ENCODE peak calls at places on chromosomes 13 and 19, in eight cellular contexts. X is activated gamma-delta T cell; M is AG08395; Y is T-helper 2 cell; Q is tibial nerve; S is H54; C is LoVo; G is stimulated activated CD8-positive, alpha-beta memory T cell treated with anti-CD3 and anti-CD28 coated beads, Interleukin-2, amount 100 ng/mL, for 48 hours. B is an unnamed sample.

GRCh38 chr13:39536274-39536673 is 66.7 kb downstream of the LHFPL6 start:
- DNase-seq in X (no peak), M (no peak), Y (no peak), Q (no peak), S (no peak), C (no peak), G (no peak), B (no peak)

GRCh38 chr13:39835253-39835652 is 179.8 kb downstream of the COG6 start:
- DNase-seq in X (no peak), M (no peak), Y (no peak), Q (no peak), S (no peak), C (no peak), G (no peak), B (no peak)

GRCh38 chr19:39420769-39421168 is 8.3 kb downstream of the PLEKHG2 start:
- DNase-seq in X (no peak), M (no peak), Y (no peak), Q (no peak), S (no peak), C (no peak), G (no peak), B (no peak)

GRCh38 chr19:17346109-17346671 is 8.8 kb downstream of the GTPBP3 start:
- DNase-seq in X (no peak), M (peak), Y (peak), Q (peak), S (no peak), C (peak), G (peak), B (peak)

GRCh38 chr19:18650468-18651001 is 13.7 kb downstream of the KLHL26 start:
- DNase-seq in X (no peak), M (peak), Y (no peak), Q (peak), S (no peak), C (no peak), G (no peak), B (no peak)

GRCh38 chr13:99985886-99986527 is 4.4 kb downstream of the ZIC2 start:
- DNase-seq in X (no peak), M (no peak), Y (no peak), Q (no peak), S (no peak), C (no peak), G (no peak), B (no peak)

GRCh38 chr19:53870485-53870844 is 2.8 kb downstream of the MYADM start:
- DNase-seq in X (no peak), M (peak), Y (peak), Q (no peak), S (no peak), C (no peak), G (no peak), B (no peak)

GRCh38 chr13:112506046-112506445 is 81.9 kb downstream of the TUBGCP3 start:
- DNase-seq in X (no peak), M (no peak), Y (no peak), Q (no peak), S (no peak), C (no peak), G (no peak), B (no peak)

GRCh38 chr13:76886005-76886291 is 257 bp downstream of the KCTD12 start:
- DNase-seq in X (no peak), M (no peak), Y (no peak), Q (no peak), S (peak), C (no peak), G (peak), B (no peak)

GRCh38 chr13:73914119-73914518 is 220.1 kb downstream of the KLF12 start:
- DNase-seq in X (no peak), M (peak), Y (no peak), Q (no peak), S (no peak), C (no peak), G (no peak), B (no peak)

GRCh38 chr19:51372649-51373504 is at the start of gene NKG7:
- DNase-seq in X (no peak), M (no peak), Y (peak), Q (no peak), S (no peak), C (no peak), G (no peak), B (no peak)

GRCh38 chr19:38852231-38853044 is 2.7 kb upstream of the HNRNPL start:
- DNase-seq in X (peak), M (peak), Y (peak), Q (peak), S (peak), C (peak), G (peak), B (peak)

GRCh38 chr19:11673608-11674041 is 65.1 kb downstream of the ZNF823 start:
- DNase-seq in X (no peak), M (peak), Y (no peak), Q (peak), S (peak), C (peak), G (no peak), B (peak)

GRCh38 chr13:111389621-111390521 is 69.4 kb downstream of the TEX29 start:
- DNase-seq in X (no peak), M (no peak), Y (no peak), Q (no peak), S (no peak), C (no peak), G (no peak), B (no peak)

GRCh38 chr13:110116072-110116487 is 190.9 kb downstream of the COL4A1 start:
- DNase-seq in X (no peak), M (peak), Y (no peak), Q (peak), S (peak), C (no peak), G (peak), B (peak)

GRCh38 chr19:11479470-11480080 is 1.3 kb downstream of the ELAVL3 start:
- DNase-seq in X (no peak), M (no peak), Y (no peak), Q (no peak), S (no peak), C (peak), G (peak), B (peak)

GRCh38 chr19:34676697-34677385 is at the start of gene SCGB2B2:
- DNase-seq in X (no peak), M (peak), Y (no peak), Q (no peak), S (no peak), C (peak), G (no peak), B (peak)

GRCh38 chr13:51786425-51787010 is 17.4 kb downstream of the DHRS12 start:
- DNase-seq in X (no peak), M (peak), Y (no peak), Q (no peak), S (no peak), C (no peak), G (no peak), B (no peak)

GRCh38 chr13:76330756-76331155 is 555.4 kb downstream of the KCTD12 start:
- DNase-seq in X (no peak), M (no peak), Y (no peak), Q (no peak), S (no peak), C (no peak), G (no peak), B (no peak)

GRCh38 chr19:5436101-5436947 is 18.9 kb upstream of the ZNRF4 start:
- DNase-seq in X (no peak), M (peak), Y (no peak), Q (no peak), S (peak), C (no peak), G (no peak), B (peak)

GRCh38 chr13:43364210-43365041 is 341.0 kb downstream of the DNAJC15 start:
- DNase-seq in X (no peak), M (peak), Y (no peak), Q (no peak), S (no peak), C (no peak), G (no peak), B (no peak)

GRCh38 chr13:29561918-29562317 is 33.6 kb downstream of the SLC7A1 start:
- DNase-seq in X (no peak), M (no peak), Y (no peak), Q (no peak), S (no peak), C (no peak), G (no peak), B (peak)

GRCh38 chr13:30698023-30698422 is 37.3 kb upstream of the ALOX5AP start:
- DNase-seq in X (no peak), M (peak), Y (no peak), Q (no peak), S (no peak), C (no peak), G (no peak), B (no peak)

GRCh38 chr19:30464162-30464561 is 92.0 kb downstream of the ZNF536 start:
- DNase-seq in X (no peak), M (no peak), Y (no peak), Q (no peak), S (no peak), C (no peak), G (no peak), B (no peak)

GRCh38 chr13:30159446-30159839 is 147.9 kb downstream of the KATNAL1 start:
- DNase-seq in X (no peak), M (peak), Y (no peak), Q (no peak), S (peak), C (no peak), G (peak), B (peak)

GRCh38 chr13:108728370-108728769 is 99.0 kb downstream of the MYO16 start:
- DNase-seq in X (no peak), M (no peak), Y (no peak), Q (no peak), S (peak), C (no peak), G (no peak), B (no peak)

B was measured in RWPE1.